ENCODE peak calls at places on chromosomes 11 and 22, in eight cellular contexts. Y is Peyer's patch, U is RWPE2, J is foreskin fibroblast, G is coronary artery, I is cardiac fibroblast, L is AG09319, E is adrenal gland. F is an unnamed sample.

GRCh38 chr22:47515384-47516125 is 753.1 kb downstream of the TBC1D22A start:
- DNase-seq in Y (no peak), U (no peak), J (no peak), G (no peak), I (no peak), L (no peak), E (no peak), F (no peak)

GRCh38 chr11:72079776-72080325 is 491 bp downstream of the NUMA1 start:
- DNase-seq in Y (peak; percentile 51), U (no peak), J (no peak), G (no peak), I (no peak), L (no peak), E (no peak), F (no peak)

GRCh38 chr22:36933629-36934028 is 20.2 kb downstream of the CSF2RB start:
- DNase-seq in Y (no peak), U (no peak), J (no peak), G (no peak), I (no peak), L (no peak), E (no peak), F (no peak)

GRCh38 chr11:28526406-28526751 is 418.2 kb downstream of the METTL15 start:
- DNase-seq in Y (no peak), U (no peak), J (peak; percentile 6), G (no peak), I (peak; percentile 31), L (no peak), E (no peak), F (no peak)

GRCh38 chr11:15326535-15326934 is 211.8 kb downstream of the INSC start:
- DNase-seq in Y (no peak), U (no peak), J (no peak), G (no peak), I (no peak), L (no peak), E (no peak), F (no peak)

GRCh38 chr22:28424427-28425080 is 255.1 kb downstream of the TTC28 start:
- DNase-seq in Y (no peak), U (no peak), J (peak; percentile 73), G (no peak), I (peak; percentile 45), L (peak; percentile 74), E (no peak), F (no peak)

GRCh38 chr11:17979770-17980371 is 33.0 kb downstream of the SERGEF start:
- DNase-seq in Y (peak; percentile 62), U (no peak), J (peak; percentile 38), G (no peak), I (peak; percentile 23), L (no peak), E (no peak), F (no peak)

GRCh38 chr11:121391914-121392313 is 60.2 kb upstream of the SORL1 start:
- DNase-seq in Y (peak; percentile 91), U (no peak), J (no peak), G (no peak), I (no peak), L (no peak), E (no peak), F (no peak)

GRCh38 chr11:59753650-59754493 is 1.3 kb upstream of the STX3 start:
- DNase-seq in Y (peak; percentile 95), U (peak; percentile 78), J (peak; percentile 93), G (peak; percentile 84), I (peak; percentile 82), L (peak; percentile 42), E (peak; percentile 93), F (peak; percentile 83)

GRCh38 chr11:75534291-75535038 is 8.7 kb upstream of the GDPD5 start:
- DNase-seq in Y (peak; percentile 72), U (no peak), J (no peak), G (no peak), I (no peak), L (no peak), E (no peak), F (no peak)

GRCh38 chr11:116217006-116217405 is 555.8 kb downstream of the BUD13 start:
- DNase-seq in Y (peak; percentile 64), U (no peak), J (peak; percentile 8), G (no peak), I (peak; percentile 47), L (no peak), E (peak; percentile 65), F (no peak)

GRCh38 chr11:34044664-34045485 is 6.7 kb upstream of the CAPRIN1 start:
- DNase-seq in Y (no peak), U (peak; percentile 84), J (peak; percentile 92), G (no peak), I (peak; percentile 89), L (peak; percentile 51), E (no peak), F (no peak)

DNA sequence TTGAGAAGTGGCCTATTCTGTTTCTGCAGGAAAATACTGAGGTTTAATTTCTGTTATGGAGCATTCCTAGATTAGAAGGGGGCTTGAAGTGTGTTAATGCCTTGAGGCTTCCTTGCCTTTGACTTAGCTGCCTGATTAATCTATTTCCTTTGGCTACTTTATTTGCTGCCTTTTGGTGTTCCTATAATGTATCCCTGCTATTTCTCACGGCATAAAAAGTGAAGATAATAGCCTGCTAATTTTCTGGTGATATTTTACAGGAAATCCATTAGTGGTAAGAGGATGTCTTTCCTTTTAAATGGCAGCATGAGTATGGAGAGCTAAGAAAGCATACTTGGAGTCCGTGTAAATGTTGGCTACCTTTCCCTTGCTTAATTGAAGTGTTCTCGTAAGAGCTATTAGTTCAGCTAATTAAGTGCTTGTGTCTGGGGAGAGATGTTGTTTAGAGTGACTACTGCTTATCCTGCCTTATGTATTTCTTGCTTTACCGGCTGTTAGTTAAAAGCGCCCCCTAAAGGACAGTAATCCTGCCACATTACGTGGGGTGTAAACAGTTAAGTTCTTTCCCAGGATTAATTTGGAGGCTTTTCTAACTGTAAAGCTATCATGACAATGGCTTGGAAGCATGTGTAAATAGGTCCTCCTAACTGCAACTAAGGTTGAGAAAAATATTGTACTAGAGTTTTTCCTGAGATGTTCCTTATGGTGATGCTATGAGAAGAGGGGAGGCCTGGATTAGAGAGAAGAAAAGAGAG is 45.6 kb downstream of the ZNF280B start:
- DNase-seq in Y (no peak), U (no peak), J (peak; percentile 6), G (no peak), I (peak; percentile 39), L (no peak), E (no peak), F (no peak)
- TF ChIP-seq CTCF in Y (no peak), U (no peak), J (peak; percentile 32), G (no peak), I (peak; percentile 40), L (no peak), E (no peak), F (no peak)

DNA sequence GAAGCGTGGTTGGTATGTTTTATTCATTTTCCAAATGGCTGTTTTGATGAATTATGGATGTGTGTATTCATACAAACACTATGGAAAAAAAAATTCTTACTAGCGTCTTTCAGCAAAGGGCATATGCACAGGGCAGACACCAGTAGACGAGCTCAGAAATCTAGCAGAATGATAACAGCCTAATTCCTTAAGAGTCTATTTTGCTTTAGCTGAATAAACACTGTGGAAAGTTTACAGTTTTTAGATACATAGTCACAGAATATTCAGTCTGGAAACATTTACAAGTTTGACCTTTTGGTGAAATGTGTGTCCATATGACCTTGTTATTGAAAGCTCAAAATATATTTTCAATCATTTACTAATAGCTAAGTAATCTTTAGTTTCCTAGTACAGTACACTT is 418.8 kb upstream of the LUZP2 start:
- DNase-seq in Y (no peak), U (no peak), J (no peak), G (no peak), I (no peak), L (no peak), E (no peak), F (no peak)
- TF ChIP-seq CTCF in Y (no peak), U (no peak), J (no peak), G (no peak), I (no peak), L (no peak), E (no peak), F (no peak)

GRCh38 chr22:19375435-19375834 is 56.1 kb downstream of the HIRA start:
- DNase-seq in Y (peak; percentile 28), U (peak; percentile 36), J (no peak), G (peak; percentile 40), I (no peak), L (no peak), E (peak; percentile 39), F (no peak)

GRCh38 chr22:19376971-19377370 is 54.6 kb downstream of the HIRA start:
- DNase-seq in Y (peak; percentile 23), U (peak; percentile 8), J (no peak), G (peak; percentile 54), I (no peak), L (no peak), E (peak; percentile 4), F (no peak)

GRCh38 chr22:19376247-19376646 is 55.3 kb downstream of the HIRA start:
- DNase-seq in Y (peak; percentile 19), U (peak; percentile 8), J (no peak), G (peak; percentile 43), I (no peak), L (no peak), E (peak; percentile 28), F (no peak)

GRCh38 chr22:19377565-19378361 is 53.8 kb downstream of the HIRA start:
- DNase-seq in Y (peak; percentile 31), U (peak; percentile 38), J (no peak), G (peak; percentile 19), I (no peak), L (no peak), E (peak; percentile 34), F (peak; percentile 60)

GRCh38 chr22:19378362-19378711 is 53.2 kb downstream of the HIRA start:
- DNase-seq in Y (peak; percentile 18), U (peak; percentile 2), J (no peak), G (peak; percentile 38), I (no peak), L (no peak), E (peak; percentile 21), F (peak; percentile 20)
- TF ChIP-seq CTCF in Y (no peak), U (no peak), J (no peak), G (no peak), I (no peak), L (no peak), E (no peak), F (no peak)

GRCh38 chr11:112659185-112659584 is 302.0 kb upstream of the NCAM1 start:
- DNase-seq in Y (no peak), U (no peak), J (no peak), G (no peak), I (no peak), L (no peak), E (no peak), F (no peak)

GRCh38 chr11:112658521-112658920 is 302.7 kb upstream of the NCAM1 start:
- DNase-seq in Y (no peak), U (no peak), J (no peak), G (no peak), I (peak; percentile 7), L (no peak), E (no peak), F (no peak)

GRCh38 chr11:112652786-112653390 is 308.3 kb upstream of the NCAM1 start:
- DNase-seq in Y (no peak), U (no peak), J (peak; percentile 42), G (no peak), I (peak; percentile 36), L (no peak), E (no peak), F (no peak)

GRCh38 chr11:112656772-112657428 is 304.3 kb upstream of the NCAM1 start:
- DNase-seq in Y (no peak), U (no peak), J (peak; percentile 66), G (no peak), I (peak; percentile 75), L (peak; percentile 38), E (no peak), F (no peak)

DNA sequence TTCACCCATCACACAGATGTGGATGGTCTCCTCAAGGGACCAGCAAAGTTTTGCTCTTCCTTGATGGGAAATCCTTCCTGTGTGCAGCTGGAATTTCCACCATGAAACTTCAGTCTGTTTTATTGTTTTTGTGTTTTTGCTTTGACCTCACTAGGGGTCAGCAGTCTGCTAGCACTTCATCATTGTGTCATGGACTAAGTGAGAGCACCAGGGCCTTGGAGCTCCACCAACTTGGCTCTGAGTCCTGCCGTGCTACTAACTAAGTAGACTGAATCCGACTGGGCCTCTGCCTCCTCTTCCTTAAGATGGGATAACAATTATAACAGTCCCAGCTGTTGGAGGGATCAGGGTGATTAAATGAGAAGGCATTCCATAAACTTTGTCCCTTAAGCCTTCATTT is 305.8 kb upstream of the NCAM1 start:
- DNase-seq in Y (peak; percentile 65), U (no peak), J (peak; percentile 76), G (no peak), I (peak; percentile 65), L (peak; percentile 56), E (peak; percentile 82), F (no peak)
- TF ChIP-seq CTCF in Y (no peak), U (no peak), J (no peak), G (no peak), I (no peak), L (no peak), E (no peak), F (no peak)

F was measured in type B pancreatic cell.